ENCODE peak calls at places on chromosomes 16 and 17, in eight cellular contexts. Q is ELR; C is GM10248; T is stimulated activated CD4-positive, alpha-beta T cell treated with anti-CD3 and anti-CD28 coated beads, Interleukin-2, amount 100 ng/mL, for 48 hours; W is fibroblast of the aortic adventitia; P is C1 segment of cervical spinal cord; E is fibroblast of villous mesenchyme; Y is tibial nerve. V is an unnamed sample.

GRCh38 chr16:396605-397004 is 394 bp upstream of the NME4 start:
- DNase-seq in Q (peak), C (no peak), T (no peak), W (peak), P (no peak), E (peak), Y (no peak), V (peak)

GRCh38 chr17:64223283-64223682 is 39.8 kb downstream of the TEX2 start:
- DNase-seq in Q (no peak), C (no peak), T (no peak), W (no peak), P (no peak), E (no peak), Y (no peak), V (no peak)

GRCh38 chr16:11396241-11397048 is 51.2 kb downstream of the RMI2 start:
- DNase-seq in Q (peak), C (peak), T (peak), W (peak), P (peak), E (peak), Y (peak), V (peak)

GRCh38 chr17:14748036-14748715 is 447.3 kb downstream of the HS3ST3B1 start:
- DNase-seq in Q (peak), C (peak), T (no peak), W (no peak), P (no peak), E (no peak), Y (no peak), V (no peak)

GRCh38 chr17:45146616-45147101 is 1.6 kb upstream of the HEXIM1 start:
- DNase-seq in Q (peak), C (no peak), T (no peak), W (peak), P (no peak), E (peak), Y (peak), V (peak)

GRCh38 chr17:64118452-64118979 is 11.4 kb downstream of the ERN1 start:
- DNase-seq in Q (peak), C (no peak), T (no peak), W (peak), P (no peak), E (peak), Y (peak), V (peak)

GRCh38 chr16:58652741-58653140 is 23.1 kb upstream of the CNOT1 start:
- DNase-seq in Q (peak), C (no peak), T (no peak), W (peak), P (no peak), E (peak), Y (no peak), V (peak)

GRCh38 chr17:28282596-28282995 is 36.4 kb upstream of the TMEM97 start:
- DNase-seq in Q (peak), C (no peak), T (no peak), W (peak), P (no peak), E (peak), Y (no peak), V (peak)

GRCh38 chr17:44417553-44417952 is 28.1 kb upstream of the ITGA2B start:
- DNase-seq in Q (peak), C (peak), T (no peak), W (peak), P (no peak), E (peak), Y (no peak), V (peak)

GRCh38 chr17:8696456-8696855 is 48.2 kb downstream of the CCDC42 start:
- DNase-seq in Q (no peak), C (no peak), T (no peak), W (no peak), P (no peak), E (no peak), Y (no peak), V (no peak)

GRCh38 chr16:77679901-77680300 is 42.4 kb upstream of the NUDT7 start:
- DNase-seq in Q (peak), C (no peak), T (no peak), W (no peak), P (no peak), E (peak), Y (no peak), V (no peak)

GRCh38 chr17:58046230-58047094 is 36.8 kb upstream of the DYNLL2 start:
- DNase-seq in Q (no peak), C (no peak), T (no peak), W (no peak), P (no peak), E (no peak), Y (no peak), V (no peak)

GRCh38 chr17:11825902-11826301 is 171.4 kb downstream of the ZNF18 start:
- DNase-seq in Q (no peak), C (no peak), T (no peak), W (no peak), P (no peak), E (no peak), Y (no peak), V (no peak)

GRCh38 chr17:76384222-76384986 is at the start of gene SPHK1:
- DNase-seq in Q (peak), C (peak), T (peak), W (peak), P (no peak), E (peak), Y (peak), V (peak)

GRCh38 chr17:61118871-61119270 is 280.8 kb upstream of the TBX2 start:
- DNase-seq in Q (no peak), C (no peak), T (no peak), W (no peak), P (no peak), E (no peak), Y (no peak), V (no peak)

V was measured in fibroblast of pulmonary artery.